ENCODE peak calls at places on chromosomes 6 and 20, in six cellular contexts. G is IMR-90, H is H9, J is mesendoderm, N is H1, X is mesenchymal stem cell. Y is an unnamed sample.

GRCh38 chr6:31122803-31123706 is 2.8 kb upstream of the CDSN start:
- DNase-seq in X (peak), G (peak), H (no peak), N (no peak), J (no peak), Y (no peak)

GRCh38 chr6:41111017-41111416 is 38.2 kb downstream of the NFYA start:
- DNase-seq in H (no peak), J (no peak), N (no peak), G (no peak), X (no peak), Y (no peak)

GRCh38 chr6:109202409-109203264 is 107.3 kb downstream of the CEP57L1 start:
- DNase-seq in X (no peak), G (peak), H (no peak), J (no peak), N (no peak), Y (no peak)

GRCh38 chr6:129108337-129108736 is 225.4 kb downstream of the LAMA2 start:
- DNase-seq in N (no peak), X (no peak), G (no peak), J (no peak), H (no peak), Y (no peak)

GRCh38 chr6:12275084-12275483 is 15.1 kb upstream of the EDN1 start:
- DNase-seq in G (no peak), H (no peak), J (peak), N (no peak), X (no peak), Y (no peak)

GRCh38 chr6:63644668-63645326 is 9.2 kb downstream of the PHF3 start:
- DNase-seq in G (no peak), N (no peak), J (peak), X (no peak), H (no peak), Y (no peak)

GRCh38 chr6:162173448-162173847 is 554.1 kb downstream of the PRKN start:
- DNase-seq in H (no peak), J (no peak), G (no peak), N (no peak), X (no peak), Y (no peak)

GRCh38 chr6:10626154-10626741 is 68.2 kb downstream of the C6orf52 start:
- DNase-seq in G (peak), N (no peak), X (no peak), H (no peak), J (no peak), Y (peak)

GRCh38 chr6:35727206-35727934 is 9.5 kb upstream of the ARMC12 start:
- DNase-seq in N (no peak), G (peak), J (peak), X (peak), H (peak), Y (no peak)

GRCh38 chr20:60137657-60138245 is 179.5 kb downstream of the CDH26 start:
- DNase-seq in J (peak), N (peak), G (peak), X (no peak), H (no peak), Y (no peak)

GRCh38 chr6:104428201-104428600 is 431.5 kb downstream of the HACE1 start:
- DNase-seq in N (no peak), G (no peak), H (no peak), X (no peak), J (no peak), Y (no peak)

GRCh38 chr6:163324928-163325784 is 89.4 kb upstream of the QKI start:
- DNase-seq in H (no peak), G (peak), J (no peak), N (no peak), X (no peak), Y (no peak)

GRCh38 chr20:35734374-35734773 is 7.7 kb downstream of the RBM39 start:
- DNase-seq in J (no peak), N (no peak), H (no peak), G (no peak), X (no peak), Y (no peak)

GRCh38 chr6:25750911-25751310 is 3.6 kb upstream of the SLC17A4 start:
- DNase-seq in J (no peak), G (no peak), H (no peak), X (no peak), N (no peak), Y (no peak)

GRCh38 chr6:25747477-25747876 is 7.1 kb upstream of the SLC17A4 start:
- DNase-seq in H (no peak), X (no peak), N (no peak), J (no peak), G (no peak), Y (no peak)

GRCh38 chr6:25746968-25747367 is 7.6 kb upstream of the SLC17A4 start:
- DNase-seq in N (no peak), X (no peak), H (no peak), J (no peak), G (no peak), Y (no peak)

GRCh38 chr6:25748049-25748448 is 6.5 kb upstream of the SLC17A4 start:
- DNase-seq in N (no peak), G (no peak), X (no peak), H (no peak), J (no peak), Y (no peak)

DNA sequence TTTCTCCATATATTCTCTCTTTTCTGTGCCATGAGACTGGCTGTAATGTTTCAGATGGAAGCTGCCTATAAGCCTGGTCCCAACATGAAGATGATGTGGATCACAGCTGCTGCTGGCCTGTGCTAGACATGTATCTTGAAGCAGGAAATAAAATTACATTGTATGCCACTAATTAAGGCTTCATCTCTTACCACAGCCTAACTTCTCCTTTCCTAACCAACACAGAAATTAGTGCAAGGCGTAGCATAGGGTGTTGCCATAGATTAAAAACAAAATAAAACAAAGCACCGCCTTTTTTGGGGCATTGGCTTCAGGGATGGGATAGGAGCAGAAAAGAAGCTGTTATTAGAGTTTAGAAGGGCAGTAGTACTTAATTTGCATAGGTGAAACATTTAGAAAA is 4.7 kb upstream of the SLC17A4 start:
- DNase-seq in X (no peak), H (no peak), N (no peak), J (no peak), G (no peak), Y (no peak)
- H2BK15ac ChIP-seq in X (no peak), H (no peak), N (no peak), J (no peak), G (no peak), Y (no peak)

GRCh38 chr20:47786763-47787107 is 1.5 kb upstream of the SULF2 start:
- DNase-seq in J (no peak), X (no peak), G (no peak), H (no peak), N (no peak), Y (no peak)

GRCh38 chr20:47784599-47785320 is 521 bp downstream of the SULF2 start:
- DNase-seq in N (no peak), J (peak), H (peak), X (peak), G (peak), Y (no peak)

GRCh38 chr20:47785321-47785899 is at the start of gene SULF2:
- DNase-seq in H (no peak), J (peak), N (no peak), X (peak), G (no peak), Y (peak)

GRCh38 chr20:47784256-47784598 is 1.1 kb downstream of the SULF2 start:
- DNase-seq in J (no peak), G (no peak), X (no peak), N (no peak), H (no peak), Y (no peak)

GRCh38 chr20:47785900-47786762 is 850 bp upstream of the SULF2 start:
- DNase-seq in G (peak), X (peak), N (no peak), J (peak), H (peak), Y (peak)
- H2AK5ac ChIP-seq in G (no peak), X (no peak), N (no peak), J (no peak), H (no peak), Y (no peak)

DNA sequence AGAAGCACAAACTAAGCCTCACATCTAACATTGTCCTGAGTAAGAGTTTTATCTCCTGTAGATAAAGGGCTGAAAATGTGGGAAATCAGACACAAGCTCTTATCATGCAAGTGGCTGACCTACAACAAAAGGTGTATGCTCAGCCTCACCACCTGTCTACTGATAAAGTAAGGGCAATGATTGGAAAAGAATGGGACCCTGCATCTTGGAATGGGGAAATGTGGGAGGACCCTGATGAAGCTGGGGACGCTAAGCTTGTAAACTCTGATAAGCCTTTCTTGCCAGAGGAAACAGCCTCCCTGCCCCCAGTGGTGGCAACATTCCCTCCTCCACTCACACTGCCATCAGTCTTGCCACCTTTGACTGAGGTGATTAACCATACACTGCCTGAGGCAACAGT is 166.6 kb downstream of the KHDRBS2 start:
- DNase-seq in J (peak), H (no peak), X (no peak), N (no peak), G (no peak), Y (no peak)
- H3K23ac ChIP-seq in J (no peak), H (no peak), X (no peak), N (no peak), G (no peak), Y (no peak)

DNA sequence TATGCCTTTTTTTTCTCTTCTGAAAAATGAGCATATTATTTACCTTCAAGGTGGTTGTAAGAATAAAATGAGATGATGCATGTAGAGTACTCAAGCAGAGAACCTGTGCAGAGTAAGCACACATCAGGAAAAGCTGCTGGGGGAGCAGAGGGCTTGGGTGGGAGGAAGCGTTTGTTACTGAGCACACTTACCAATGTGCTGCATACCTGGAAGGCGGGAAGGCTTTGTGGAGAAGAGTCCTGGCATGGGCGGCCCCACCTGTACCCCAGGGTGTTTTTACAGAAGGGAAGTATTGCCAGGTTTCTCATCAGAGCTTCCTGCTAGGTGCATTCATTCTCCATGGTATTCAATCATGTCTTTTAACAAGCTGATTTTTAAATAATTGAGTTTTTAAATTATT is 52.9 kb downstream of the CSE1L start:
- DNase-seq in J (no peak), N (no peak), H (no peak), G (no peak), X (no peak), Y (no peak)
- H2BK15ac ChIP-seq in J (no peak), N (no peak), H (no peak), G (no peak), X (no peak), Y (no peak)

GRCh38 chr20:23135449-23136447 is 49.6 kb upstream of the CD93 start:
- DNase-seq in H (no peak), N (no peak), G (no peak), J (no peak), X (no peak), Y (no peak)
- H2AK5ac ChIP-seq in H (no peak), N (no peak), G (no peak), J (no peak), X (no peak), Y (no peak)

DNA sequence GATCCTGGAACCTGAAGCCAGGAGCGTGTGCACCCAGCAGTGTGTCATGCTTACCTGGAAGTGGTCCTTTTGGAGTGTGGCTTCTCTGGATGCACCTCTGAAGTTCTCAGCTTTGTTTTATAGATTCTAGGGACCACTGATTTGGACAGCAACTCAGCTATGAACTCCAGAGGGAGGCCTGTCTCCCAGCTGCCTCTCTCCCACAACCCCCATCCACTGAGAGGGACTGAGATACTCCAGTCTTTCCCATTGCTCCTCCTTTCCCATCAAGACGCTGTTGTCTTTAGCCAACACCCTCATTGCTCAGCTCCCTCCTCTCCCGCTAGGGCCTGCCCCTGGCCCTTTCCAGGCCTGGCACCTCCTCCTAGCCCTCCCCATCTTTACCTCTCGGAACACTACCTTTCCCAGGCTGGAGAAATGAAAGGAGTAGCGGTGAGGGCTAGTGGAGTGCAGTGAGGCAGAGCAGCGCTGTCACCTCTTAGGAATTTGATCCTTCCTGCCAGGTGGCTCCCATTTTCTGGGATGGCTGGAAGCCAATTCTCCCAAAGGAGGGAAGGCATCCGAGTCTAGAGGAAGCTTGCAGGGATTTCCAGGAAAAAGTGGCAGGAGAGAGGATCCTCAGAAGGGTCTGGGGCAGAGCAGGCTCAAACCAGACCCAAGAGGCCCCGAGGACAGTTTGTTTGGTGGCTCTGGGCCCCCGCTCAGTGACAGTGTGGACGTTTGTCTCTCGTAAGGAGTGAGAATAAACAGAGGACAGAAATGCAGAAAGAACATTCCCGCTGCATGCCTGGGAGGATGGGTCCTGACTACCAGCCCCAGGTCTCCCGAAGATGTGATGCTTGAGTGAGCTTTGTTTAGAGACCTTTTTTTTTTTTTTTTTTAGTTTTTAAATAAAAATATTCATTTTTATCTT is at the start of gene LRRN4:
- DNase-seq in J (peak), N (no peak), H (peak), X (peak), G (peak), Y (no peak)
- H3K23ac ChIP-seq in J (no peak), N (no peak), H (no peak), X (no peak), G (no peak), Y (no peak)

GRCh38 chr6:39421383-39422225 is 99.1 kb upstream of the KCNK16 start:
- DNase-seq in G (no peak), N (no peak), X (peak), J (no peak), H (no peak), Y (no peak)

GRCh38 chr6:39420300-39421265 is 98.1 kb upstream of the KCNK16 start:
- DNase-seq in G (peak), X (no peak), N (no peak), J (no peak), H (no peak), Y (no peak)

GRCh38 chr6:39424831-39425230 is 102.3 kb upstream of the KCNK16 start:
- DNase-seq in G (no peak), J (no peak), H (no peak), X (no peak), N (no peak), Y (no peak)

GRCh38 chr6:39419607-39420006 is 97.1 kb upstream of the KCNK16 start:
- DNase-seq in X (no peak), J (no peak), N (no peak), H (no peak), G (no peak), Y (no peak)

GRCh38 chr6:39422273-39422672 is 99.8 kb upstream of the KCNK16 start:
- DNase-seq in G (no peak), J (no peak), X (no peak), N (no peak), H (no peak), Y (no peak)
- H2BK15ac ChIP-seq in G (no peak), J (no peak), X (peak), N (no peak), H (no peak), Y (no peak)

GRCh38 chr20:50569864-50570836 is 60.0 kb downstream of the PTPN1 start:
- DNase-seq in X (peak), H (peak), N (no peak), G (peak), J (peak), Y (no peak)
- H2AK5ac ChIP-seq in X (peak), H (no peak), N (no peak), G (peak), J (no peak), Y (no peak)

DNA sequence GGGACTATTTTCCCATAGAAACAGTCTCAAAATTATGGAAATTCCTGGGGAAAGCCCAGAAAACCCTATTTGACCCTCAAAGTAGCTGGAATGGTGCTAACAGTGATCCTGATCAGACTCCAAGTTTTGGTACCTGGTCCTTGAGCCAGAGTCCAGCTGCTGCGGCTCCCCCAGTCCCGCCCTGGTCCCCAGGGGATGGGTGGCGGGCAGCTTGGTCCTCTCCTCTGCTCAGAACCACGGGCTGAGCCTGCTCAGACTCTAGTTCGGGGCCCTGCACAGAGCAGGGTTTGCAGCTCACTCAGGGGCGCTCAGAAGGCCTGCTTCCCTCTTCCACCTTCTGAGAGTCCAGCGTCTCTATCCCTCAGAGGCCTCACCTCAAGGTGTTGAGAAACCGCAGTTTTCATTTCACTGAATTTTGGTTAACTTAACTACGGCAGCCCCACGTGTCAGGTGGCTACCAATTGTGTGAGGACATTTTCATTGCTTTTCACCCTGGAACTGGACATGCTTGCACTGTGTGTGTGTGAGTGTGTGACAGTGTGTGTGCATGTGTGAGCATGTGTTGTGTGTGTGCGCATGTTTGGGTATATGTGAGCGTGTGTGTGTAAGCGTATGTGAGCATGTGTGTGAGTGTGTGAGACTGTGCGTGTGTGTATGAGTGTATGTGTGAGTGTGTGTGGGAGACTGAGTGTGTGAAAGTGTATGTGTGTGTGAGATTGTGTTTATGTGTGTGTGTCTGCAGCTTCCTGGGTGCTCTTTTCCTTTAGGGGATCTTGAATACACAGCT is 44.2 kb upstream of the PDE10A start:
- DNase-seq in J (no peak), N (no peak), X (no peak), G (no peak), H (no peak), Y (no peak)
- H3K23ac ChIP-seq in J (no peak), N (no peak), X (no peak), G (no peak), H (no peak), Y (no peak)

DNA sequence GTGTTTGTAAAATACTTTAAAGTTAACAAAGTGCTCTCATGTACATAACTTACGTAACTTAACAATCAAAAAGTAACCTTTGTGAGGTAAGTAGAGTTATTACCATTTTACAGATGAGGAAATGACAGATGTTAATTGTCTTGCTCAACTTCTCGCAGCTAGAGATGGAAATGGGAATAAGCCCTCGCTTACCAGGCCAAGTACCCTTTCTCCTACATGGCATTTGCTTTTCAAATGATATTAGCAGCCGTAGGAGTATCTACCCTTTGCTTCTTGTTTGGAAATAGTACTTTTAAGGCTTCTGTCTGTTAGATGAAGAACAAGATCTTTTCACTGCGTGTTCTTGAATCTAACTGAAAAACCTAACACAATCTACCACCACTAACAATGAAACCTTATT is 15.5 kb downstream of the STX11 start:
- DNase-seq in H (no peak), N (no peak), X (no peak), G (no peak), J (no peak), Y (no peak)
- H2BK15ac ChIP-seq in H (no peak), N (no peak), X (no peak), G (no peak), J (no peak), Y (no peak)

Y was measured in neuronal stem cell.